ENCODE peak calls at places on chromosomes 11 and 22, in six cellular contexts. O, P, X, K, J and R are unnamed samples. For H3K4me1, the result is how much of the 10 kb centered on the place peaks cover.

GRCh38 chr11:83813296-83813695 is 527.1 kb upstream of the CCDC90B start:
- DNase-seq in O (no peak), P (no peak), X (no peak), K (no peak), J (no peak), R (no peak)

GRCh38 chr22:38505595-38506117 is 455 bp downstream of the DDX17 start:
- DNase-seq in O (peak), P (peak), X (peak), K (peak), J (peak), R (peak)

GRCh38 chr22:44667829-44668189 is 34.2 kb upstream of the PRR5 start:
- DNase-seq in O (no peak), P (no peak), X (no peak), K (no peak), J (no peak), R (peak)

GRCh38 chr22:20186183-20186870 is 35.5 kb upstream of the CCDC188 start:
- DNase-seq in O (no peak), P (no peak), X (peak), K (no peak), J (no peak), R (no peak)

GRCh38 chr22:28594784-28595324 is 84.8 kb downstream of the TTC28 start:
- DNase-seq in O (no peak), P (no peak), X (peak), K (peak), J (no peak), R (no peak)

GRCh38 chr11:9759519-9760179 is 95.8 kb downstream of the SWAP70 start:
- DNase-seq in O (peak), P (peak), X (no peak), K (peak), J (peak), R (peak)

GRCh38 chr11:66337103-66337899 is 1.1 kb upstream of the RIN1 start:
- DNase-seq in O (no peak), P (no peak), X (no peak), K (no peak), J (no peak), R (no peak)

GRCh38 chr22:18962308-18962635 is 26.2 kb upstream of the PRODH start:
- DNase-seq in O (no peak), P (no peak), X (no peak), K (no peak), J (no peak), R (no peak)

GRCh38 chr11:20159680-20160381 is 444 bp downstream of the DBX1 start:
- DNase-seq in O (no peak), P (no peak), X (no peak), K (no peak), J (no peak), R (no peak)

DNA sequence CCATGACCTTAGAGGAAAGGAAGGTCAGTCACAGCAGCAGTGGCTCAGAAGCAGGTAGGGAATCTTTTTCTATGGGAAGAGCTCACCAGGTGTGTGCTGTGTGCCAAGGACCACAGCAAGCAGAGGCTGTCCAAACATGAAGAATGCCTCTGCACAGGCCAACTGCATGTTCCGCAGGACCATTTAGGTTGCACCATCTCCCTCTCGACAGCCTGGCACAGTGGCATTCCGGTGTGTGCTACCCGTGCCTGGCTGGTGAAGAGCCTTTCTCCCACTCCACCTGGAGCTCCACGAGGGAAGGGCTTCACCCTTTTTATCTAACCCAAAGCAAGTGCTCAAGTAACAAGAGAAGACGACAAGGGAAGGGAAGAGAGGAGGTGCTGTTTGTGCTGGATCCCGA is 76.5 kb downstream of the PACSIN2 start:
- DNase-seq in O (no peak), P (no peak), X (no peak), K (no peak), J (no peak), R (no peak)
- H3K4me1 ChIP-seq in O (half or more), P (under half), X (under half), K (half or more), J (half or more), R (under half)

DNA sequence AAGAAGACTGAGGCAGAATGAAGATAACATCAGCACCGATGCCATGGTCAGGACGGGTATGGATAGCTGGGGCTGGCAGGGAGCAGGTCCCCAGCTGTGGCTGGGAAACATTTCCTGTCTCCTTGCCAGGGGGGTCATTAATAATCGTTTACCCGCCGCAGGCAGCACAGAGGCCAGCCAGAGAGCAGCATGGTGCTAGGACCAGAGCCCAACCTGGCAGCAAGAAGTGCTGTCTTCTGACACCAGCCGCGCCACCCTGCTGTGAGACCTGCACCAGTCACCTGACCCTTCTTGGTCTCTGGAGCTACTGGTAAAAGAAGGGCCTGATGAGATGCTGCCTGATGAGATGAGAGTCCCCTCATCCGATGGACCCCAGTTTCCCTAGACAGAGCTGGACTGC is 36.3 kb downstream of the PDE2A start:
- DNase-seq in O (no peak), P (no peak), X (no peak), K (no peak), J (no peak), R (no peak)
- H3K4me1 ChIP-seq in O (under half), P (under half), X (under half), K (under half), J (half or more), R (under half)

DNA sequence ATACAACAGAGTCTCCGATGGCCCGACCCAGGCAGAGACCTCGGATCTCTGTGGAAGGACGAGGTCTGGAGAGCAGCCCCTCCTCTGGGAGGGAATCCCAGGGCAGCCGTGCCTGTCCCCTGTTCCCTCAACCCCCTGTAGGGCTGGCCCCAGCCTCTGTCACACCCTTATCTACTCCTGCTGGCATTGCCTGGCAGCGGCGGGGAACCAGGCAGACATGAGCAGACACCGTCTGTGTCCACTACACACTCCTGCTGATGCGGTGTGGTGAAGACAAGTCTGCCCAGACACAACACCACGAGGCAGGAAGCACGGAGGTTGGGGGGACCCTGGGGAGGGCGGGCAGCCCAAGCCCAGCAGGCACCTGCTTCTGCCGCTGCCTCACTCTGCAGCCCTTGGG is 52.5 kb upstream of the A4GALT start:
- DNase-seq in O (no peak), P (peak), X (peak), K (no peak), J (no peak), R (no peak)
- H3K4me1 ChIP-seq in O (under half), P (under half), X (under half), K (under half), J (under half), R (under half)

DNA sequence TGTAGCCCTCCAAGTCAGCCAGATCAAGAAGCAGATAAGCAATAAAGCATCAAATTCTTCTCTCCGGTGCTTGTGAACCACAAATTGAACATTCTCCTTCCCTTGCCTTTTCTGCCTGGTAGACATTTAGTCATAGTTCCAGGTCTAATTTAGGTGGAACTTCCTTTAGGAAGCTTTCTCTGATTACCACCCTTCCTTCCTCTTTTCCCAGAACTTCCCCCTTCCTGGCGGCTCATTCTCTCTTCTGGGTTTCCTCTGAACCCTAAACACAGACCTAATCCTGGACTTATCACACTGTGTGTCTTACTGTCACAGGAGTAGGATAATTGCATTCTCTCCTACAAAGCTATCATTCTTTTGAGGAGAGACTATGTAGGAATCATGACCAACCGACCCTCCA is 61.9 kb downstream of the RCN1 start:
- DNase-seq in O (no peak), P (no peak), X (no peak), K (no peak), J (no peak), R (no peak)
- H3K4me1 ChIP-seq in O (under half), P (under half), X (under half), K (under half), J (under half), R (under half)

DNA sequence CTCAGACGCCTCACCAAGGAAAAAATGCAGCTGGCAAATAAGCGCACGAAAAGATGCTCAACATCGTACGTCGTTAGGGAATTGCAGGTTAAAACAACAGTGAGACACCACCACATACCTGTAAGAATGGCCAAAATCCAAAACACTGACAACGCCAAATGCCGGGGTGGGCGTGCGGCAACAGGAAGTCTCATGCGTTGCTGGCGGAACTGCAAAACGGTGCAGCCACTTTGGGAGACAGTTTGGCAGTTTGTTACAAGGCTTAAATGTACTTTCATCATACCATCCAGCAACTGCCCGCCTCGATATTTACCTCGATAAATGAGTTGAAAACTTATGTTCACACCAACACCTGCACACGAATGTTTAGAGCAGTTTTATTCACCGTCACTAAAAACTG is 7.5 kb upstream of the CTSD start:
- DNase-seq in O (peak), P (no peak), X (no peak), K (no peak), J (peak), R (no peak)
- H3K4me1 ChIP-seq in O (under half), P (under half), X (under half), K (under half), J (under half), R (under half)

DNA sequence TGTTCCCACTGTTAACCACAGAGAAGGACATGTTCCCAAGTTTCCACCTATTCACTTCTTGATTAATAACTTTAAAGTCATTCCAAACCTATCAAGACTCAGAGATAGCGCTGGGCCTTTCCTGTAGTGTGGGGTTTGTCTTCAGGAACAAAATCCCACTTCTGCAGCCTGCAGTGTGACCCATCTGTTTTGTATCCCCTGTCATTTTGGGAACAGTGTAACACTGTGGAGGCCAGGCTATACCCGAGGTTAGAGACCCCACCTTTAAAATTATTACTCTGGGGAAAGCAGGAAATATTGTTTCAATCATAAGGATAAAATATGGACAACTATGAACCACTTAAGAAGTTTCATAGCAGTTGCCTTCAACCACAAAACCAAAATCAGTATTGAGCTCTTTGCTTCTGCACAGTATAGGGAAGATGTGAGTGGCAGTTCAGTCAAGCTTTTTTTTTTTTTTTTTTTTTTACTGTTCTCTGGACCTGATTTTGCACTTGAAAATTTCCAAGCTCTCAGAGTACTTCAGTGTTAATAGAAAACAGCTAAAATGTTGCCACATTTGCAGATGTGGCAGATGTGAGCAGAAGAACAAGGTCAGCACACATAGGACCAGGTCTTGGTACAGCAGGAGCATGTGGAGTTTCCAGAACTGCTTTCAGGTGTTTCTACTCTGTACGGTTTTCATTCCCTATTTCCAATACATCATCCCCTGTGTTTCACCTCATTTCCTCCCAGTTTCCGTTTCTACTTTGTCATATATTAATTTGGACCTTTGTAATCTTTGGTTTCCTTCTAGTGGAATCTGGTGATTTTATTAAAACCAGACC is 121.5 kb downstream of the MAML2 start:
- DNase-seq in O (no peak), P (no peak), X (no peak), K (no peak), J (no peak), R (no peak)
- H3K4me1 ChIP-seq in O (half or more), P (under half), X (under half), K (under half), J (under half), R (half or more)

GRCh38 chr11:62558669-62559068 is 12.1 kb upstream of the AHNAK start:
- DNase-seq in O (no peak), P (no peak), X (no peak), K (no peak), J (no peak), R (no peak)
- H3K4me1 ChIP-seq in O (under half), P (under half), X (under half), K (half or more), J (half or more), R (half or more)

GRCh38 chr22:46777609-46777970 is 15.1 kb downstream of the TBC1D22A start:
- DNase-seq in O (no peak), P (peak), X (no peak), K (no peak), J (peak), R (no peak)

GRCh38 chr22:46775364-46775758 is 12.9 kb downstream of the TBC1D22A start:
- DNase-seq in O (no peak), P (no peak), X (no peak), K (no peak), J (no peak), R (no peak)

GRCh38 chr22:46775789-46776485 is 13.5 kb downstream of the TBC1D22A start:
- DNase-seq in O (no peak), P (no peak), X (no peak), K (no peak), J (no peak), R (no peak)

GRCh38 chr22:46776876-46777608 is 14.6 kb downstream of the TBC1D22A start:
- DNase-seq in O (no peak), P (no peak), X (no peak), K (no peak), J (no peak), R (no peak)

DNA sequence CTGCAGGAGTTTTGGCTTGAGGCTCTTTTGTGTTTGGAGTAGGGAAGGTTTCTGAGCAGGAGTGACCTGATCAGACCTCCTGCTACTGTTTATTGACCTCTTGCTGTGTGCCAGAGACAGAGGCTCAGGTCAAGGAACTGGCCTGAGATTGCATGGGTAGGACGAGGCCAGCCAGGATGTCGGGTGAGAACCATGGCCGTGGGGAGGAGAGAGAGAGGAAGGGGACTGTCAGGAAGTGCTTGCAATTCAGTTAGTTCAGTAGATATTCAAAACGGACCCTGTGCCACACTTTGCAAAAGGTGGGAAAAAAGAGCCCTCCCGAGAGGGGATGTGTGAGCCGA is 14.0 kb downstream of the TBC1D22A start:
- DNase-seq in O (no peak), P (no peak), X (no peak), K (no peak), J (no peak), R (no peak)
- H3K4me1 ChIP-seq in O (under half), P (under half), X (under half), K (under half), J (half or more), R (under half)

DNA sequence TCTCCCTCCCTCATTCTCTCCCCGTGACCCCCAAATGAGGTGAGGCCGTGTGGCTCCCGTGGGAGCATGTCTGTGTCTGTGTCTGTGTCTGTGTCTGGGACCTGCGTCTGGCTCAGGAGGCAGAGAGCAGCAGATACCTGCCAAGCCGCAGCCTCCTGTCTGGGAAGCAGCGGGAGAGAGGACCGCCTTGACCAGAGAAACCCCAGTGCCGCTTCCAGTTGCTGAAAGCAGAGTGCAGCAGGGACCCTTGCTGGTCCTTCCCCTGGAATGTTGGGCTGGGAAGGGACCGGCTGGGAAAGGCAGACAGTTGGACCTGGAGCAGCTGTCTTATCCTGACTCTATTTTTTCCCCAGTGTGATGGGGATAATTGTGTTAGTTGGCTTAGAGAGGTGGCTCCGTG is 525 bp downstream of the CSDC2 start:
- DNase-seq in O (no peak), P (peak), X (peak), K (no peak), J (no peak), R (no peak)
- H3K4me1 ChIP-seq in O (under half), P (under half), X (under half), K (under half), J (under half), R (under half)